ENCODE peak calls at places on chromosome 9, in ten cellular contexts. G, B, X, Q, Y, L, O, J, N and K are unnamed samples.

GRCh38 chr9:116859763-116860162 is 172.7 kb downstream of the TRIM32 start:
- DNase-seq in B (no peak), Q (no peak), J (no peak), G (no peak), L (no peak), O (no peak), X (no peak), Y (no peak), N (peak), K (no peak)

GRCh38 chr9:26677965-26678745 is 214.4 kb downstream of the CAAP1 start:
- DNase-seq in J (no peak), G (peak), L (no peak), Y (no peak), N (no peak), X (no peak), O (no peak), B (no peak), Q (peak), K (no peak)

GRCh38 chr9:110933350-110934001 is 104.8 kb downstream of the LPAR1 start:
- DNase-seq in O (no peak), Q (no peak), N (no peak), L (no peak), X (no peak), Y (no peak), B (no peak), J (no peak), G (no peak), K (no peak)

GRCh38 chr9:27248702-27249101 is 48.2 kb downstream of the EQTN start:
- DNase-seq in J (no peak), G (no peak), B (no peak), X (peak), N (no peak), Q (peak), Y (no peak), O (no peak), L (no peak), K (peak)

GRCh38 chr9:106880863-106881262 is 17.9 kb downstream of the ZNF462 start:
- DNase-seq in L (no peak), X (peak), G (no peak), N (peak), J (no peak), Q (peak), Y (no peak), O (no peak), B (no peak), K (no peak)

GRCh38 chr9:125977223-125977622 is 230.1 kb downstream of the PBX3 start:
- DNase-seq in X (peak), Q (peak), N (peak), Y (no peak), J (no peak), O (no peak), G (no peak), L (no peak), B (no peak), K (no peak)

GRCh38 chr9:100584951-100585350 is 7.1 kb downstream of the CAVIN4 start:
- DNase-seq in Y (no peak), X (no peak), J (no peak), L (no peak), B (no peak), G (no peak), O (no peak), N (no peak), Q (no peak), K (no peak)

GRCh38 chr9:72333758-72334157 is 31.2 kb downstream of the ZFAND5 start:
- DNase-seq in B (no peak), N (no peak), J (no peak), L (no peak), X (no peak), Q (no peak), G (peak), Y (no peak), O (no peak), K (no peak)

GRCh38 chr9:115157245-115157674 is 39.3 kb upstream of the TNC start:
- DNase-seq in B (no peak), X (peak), N (peak), J (no peak), Q (peak), G (no peak), O (no peak), L (no peak), Y (no peak), K (peak)

GRCh38 chr9:82140471-82140870 is 151.9 kb downstream of the SPATA31D1 start:
- DNase-seq in L (no peak), J (no peak), Q (no peak), X (no peak), G (no peak), B (no peak), O (no peak), N (peak), Y (no peak), K (no peak)

GRCh38 chr9:131227112-131228058 is 48.9 kb downstream of the FAM78A start:
- DNase-seq in Y (no peak), N (no peak), Q (no peak), B (no peak), G (no peak), L (no peak), X (peak), O (no peak), J (no peak), K (no peak)

GRCh38 chr9:8431505-8431904 is 631.9 kb upstream of the DMAC1 start:
- DNase-seq in J (no peak), N (no peak), O (no peak), X (no peak), L (no peak), Q (no peak), B (no peak), G (no peak), Y (no peak), K (no peak)